ENCODE peak calls at places on chromosomes 2 and 18, in nine cellular contexts. W, Y, L, J, F, S, O, T and B are unnamed samples.

GRCh38 chr2:122341007-122341406 is 585.6 kb downstream of the TSN start:
- DNase-seq in W (no peak), Y (no peak), L (no peak), J (peak; percentile 78), F (no peak), S (no peak), O (no peak), T (no peak), B (no peak)

GRCh38 chr2:237875234-237876055 is 16.0 kb downstream of the RAMP1 start:
- DNase-seq in W (no peak), Y (no peak), L (no peak), J (no peak), F (peak; percentile 68), S (no peak), O (peak; percentile 16), T (no peak), B (no peak)

GRCh38 chr18:26547302-26548143 is 830 bp downstream of the KCTD1 start:
- DNase-seq in W (peak; percentile 93), Y (peak; percentile 50), L (peak; percentile 65), J (peak; percentile 89), F (peak; percentile 90), S (peak; percentile 41), O (peak; percentile 67), T (no peak), B (peak; percentile 70)

GRCh38 chr2:241902357-241902991 is 32.9 kb downstream of the RTP5 start:
- DNase-seq in W (no peak), Y (no peak), L (no peak), J (no peak), F (peak; percentile 71), S (no peak), O (no peak), T (no peak), B (no peak)

GRCh38 chr18:23627325-23627724 is 35.4 kb downstream of the ANKRD29 start:
- DNase-seq in W (no peak), Y (no peak), L (no peak), J (peak; percentile 75), F (no peak), S (no peak), O (no peak), T (no peak), B (no peak)

GRCh38 chr2:69026026-69026425 is 13.0 kb downstream of the ANTXR1 start:
- DNase-seq in W (peak; percentile 58), Y (peak; percentile 41), L (no peak), J (peak; percentile 72), F (no peak), S (no peak), O (no peak), T (no peak), B (peak; percentile 72)

GRCh38 chr18:37668971-37669747 is 103.6 kb upstream of the CELF4 start:
- DNase-seq in W (no peak), Y (no peak), L (peak; percentile 6), J (peak; percentile 30), F (peak; percentile 41), S (no peak), O (no peak), T (no peak), B (peak; percentile 39)

GRCh38 chr2:191552036-191552435 is 125.9 kb upstream of the NABP1 start:
- DNase-seq in W (no peak), Y (no peak), L (no peak), J (no peak), F (no peak), S (no peak), O (no peak), T (no peak), B (no peak)

GRCh38 chr2:239630618-239631286 is 229.9 kb upstream of the HDAC4 start:
- DNase-seq in W (no peak), Y (no peak), L (no peak), J (peak; percentile 65), F (no peak), S (no peak), O (peak; percentile 68), T (no peak), B (no peak)

GRCh38 chr18:25166113-25166512 is 185.9 kb downstream of the ZNF521 start:
- DNase-seq in W (no peak), Y (no peak), L (no peak), J (no peak), F (no peak), S (no peak), O (no peak), T (no peak), B (no peak)

GRCh38 chr2:60960706-60961105 is 56.8 kb upstream of the PEX13 start:
- DNase-seq in W (no peak), Y (no peak), L (no peak), J (no peak), F (no peak), S (no peak), O (no peak), T (no peak), B (no peak)

GRCh38 chr2:224630659-224631550 is 45.7 kb upstream of the CUL3 start:
- DNase-seq in W (no peak), Y (no peak), L (no peak), J (no peak), F (no peak), S (no peak), O (no peak), T (no peak), B (no peak)

GRCh38 chr2:84846041-84846663 is 34.7 kb downstream of the TRABD2A start:
- DNase-seq in W (peak; percentile 40), Y (no peak), L (no peak), J (peak; percentile 29), F (no peak), S (peak; percentile 45), O (no peak), T (no peak), B (no peak)

GRCh38 chr2:88187038-88187676 is 17.0 kb downstream of the THNSL2 start:
- DNase-seq in W (peak; percentile 27), Y (peak; percentile 47), L (peak; percentile 67), J (peak; percentile 51), F (no peak), S (no peak), O (no peak), T (no peak), B (peak; percentile 77)

GRCh38 chr2:20627712-20628380 is 23.1 kb downstream of the HS1BP3 start:
- DNase-seq in W (no peak), Y (no peak), L (no peak), J (no peak), F (peak; percentile 38), S (no peak), O (no peak), T (no peak), B (no peak)

GRCh38 chr2:64524604-64525322 is 635 bp downstream of the AFTPH start:
- DNase-seq in W (peak; percentile 41), Y (peak; percentile 7), L (peak; percentile 34), J (peak; percentile 11), F (peak; percentile 23), S (peak; percentile 39), O (no peak), T (no peak), B (peak; percentile 55)

GRCh38 chr2:64526034-64526433 is 1.9 kb downstream of the AFTPH start:
- DNase-seq in W (no peak), Y (no peak), L (no peak), J (no peak), F (no peak), S (no peak), O (no peak), T (no peak), B (no peak)

GRCh38 chr2:64522843-64523428 is 1.2 kb upstream of the AFTPH start:
- DNase-seq in W (peak; percentile 92), Y (peak; percentile 70), L (peak; percentile 57), J (peak; percentile 91), F (no peak), S (peak; percentile 72), O (peak; percentile 45), T (no peak), B (peak; percentile 49)

GRCh38 chr2:64525323-64525625 is 1.1 kb downstream of the AFTPH start:
- DNase-seq in W (peak; percentile 76), Y (no peak), L (no peak), J (peak; percentile 23), F (no peak), S (peak; percentile 30), O (no peak), T (no peak), B (no peak)

GRCh38 chr2:64523667-64524603 is at the start of gene AFTPH:
- DNase-seq in W (peak; percentile 99), Y (peak; percentile 99), L (peak; percentile 96), J (peak; percentile 99), F (peak; percentile 100), S (peak; percentile 99), O (peak; percentile 99), T (peak; percentile 98), B (peak; percentile 98)
- TF ChIP-seq CTCF in W (no peak), Y (no peak), L (no peak), J (no peak), F (no peak), S (no peak), O (no peak), T (no peak), B (no peak)

GRCh38 chr2:16643099-16643498 is 22.5 kb downstream of the CYRIA start:
- DNase-seq in W (no peak), Y (no peak), L (no peak), J (peak; percentile 71), F (no peak), S (no peak), O (no peak), T (no peak), B (no peak)
- TF ChIP-seq CTCF in W (no peak), Y (no peak), L (no peak), J (peak; percentile 13), F (no peak), S (no peak), O (no peak), T (no peak), B (no peak)

DNA sequence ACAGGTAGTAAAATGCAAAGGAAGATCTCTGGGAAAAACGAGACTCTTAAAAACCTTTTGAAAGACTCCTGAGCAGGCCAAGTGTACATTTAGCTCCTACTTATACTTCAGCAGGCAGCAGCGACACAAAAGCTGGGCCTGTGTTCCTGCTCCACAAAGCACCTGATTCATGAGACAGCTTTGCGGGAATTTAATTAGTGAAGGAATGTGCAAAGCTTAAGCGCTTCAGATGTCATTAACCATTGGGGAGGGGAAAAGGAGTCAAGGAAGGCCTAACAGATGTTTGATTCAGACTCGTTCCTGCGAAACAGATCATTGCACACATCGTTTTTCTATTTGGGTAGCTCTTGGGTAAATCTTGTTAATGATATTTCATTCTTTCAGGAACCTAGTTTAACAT is 125.8 kb downstream of the MAIP1 start:
- DNase-seq in W (no peak), Y (no peak), L (no peak), J (no peak), F (no peak), S (no peak), O (no peak), T (no peak), B (no peak)
- TF ChIP-seq CTCF in W (no peak), Y (no peak), L (no peak), J (no peak), F (no peak), S (no peak), O (no peak), T (no peak), B (no peak)

DNA sequence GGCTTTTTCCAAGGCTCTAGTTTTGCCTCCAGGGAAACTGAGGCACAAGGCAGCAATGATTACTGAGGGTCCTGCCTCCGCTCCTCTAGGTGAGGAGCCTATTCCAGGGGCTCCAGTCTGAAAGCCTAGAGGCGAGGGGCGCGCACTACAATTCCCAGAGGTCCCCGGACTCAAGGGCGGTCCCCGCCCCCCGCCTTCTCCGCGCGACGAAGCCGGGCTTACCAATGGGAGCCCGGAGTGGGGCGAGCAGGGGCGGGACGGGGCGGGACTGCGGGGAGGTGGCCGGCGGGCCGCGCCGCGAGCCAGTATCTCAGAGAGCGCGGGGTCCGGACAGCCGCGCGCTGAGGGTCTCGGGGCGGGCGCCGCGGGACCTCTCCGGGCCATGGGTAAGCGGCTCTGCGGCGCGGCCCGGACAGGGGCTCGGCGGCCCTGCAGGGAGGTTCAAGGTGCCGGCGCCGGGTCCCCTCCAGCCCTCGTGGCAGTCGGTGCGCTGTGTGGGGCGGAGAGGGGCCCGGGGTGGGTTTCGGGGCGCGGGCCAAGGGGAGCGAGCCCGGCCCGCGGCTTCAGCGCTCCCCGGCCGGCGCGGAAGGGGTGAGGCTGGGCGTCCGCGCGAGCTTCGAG is at the start of gene ARID5A:
- DNase-seq in W (peak; percentile 96), Y (peak; percentile 96), L (peak; percentile 84), J (peak; percentile 85), F (peak; percentile 98), S (peak; percentile 91), O (peak; percentile 93), T (peak; percentile 87), B (peak; percentile 94)
- TF ChIP-seq CTCF in W (no peak), Y (peak; percentile 40), L (peak; percentile 54), J (peak; percentile 17), F (peak; percentile 16), S (peak; percentile 48), O (peak; percentile 27), T (peak; percentile 47), B (peak; percentile 45)